ENCODE peak calls at places on chromosomes 13 and 19, in nine cellular contexts. Q is esophagus squamous epithelium; M is EL; Y is NCI-H1694; X is activated naive CD8-positive, alpha-beta T cell treated with anti-CD3 and anti-CD28 coated beads, Interleukin-2, amount 10 ng/mL, durations not matched to agents 7 days and 5 days; R is stimulated activated CD4-positive, alpha-beta T cell treated with anti-CD3 and anti-CD28 coated beads, Interleukin-1b, Interleukin-23, amount 100 ng/mL, for 4 hours; I is fibroblast of pulmonary artery; U is epithelial cell of esophagus; A is MCF 10A. H is an unnamed sample.

GRCh38 chr13:111874981-111875380 is 192.0 kb upstream of the SOX1 start:
- DNase-seq in X (no peak), Y (no peak), M (no peak), Q (no peak), A (no peak), R (no peak), U (no peak), I (no peak), H (no peak)

GRCh38 chr13:32790731-32791130 is 204.5 kb downstream of the PDS5B start:
- DNase-seq in Y (no peak), U (no peak), M (peak), A (no peak), I (no peak), X (no peak), R (no peak), Q (no peak), H (peak)

GRCh38 chr19:2049741-2050348 is 1.2 kb downstream of the MKNK2 start:
- DNase-seq in I (peak), Y (no peak), X (peak), Q (no peak), U (peak), A (peak), R (peak), M (peak), H (peak)

GRCh38 chr13:26584713-26585112 is 27.2 kb downstream of the WASF3 start:
- DNase-seq in M (peak), I (peak), U (no peak), X (no peak), R (no peak), A (peak), Y (no peak), Q (no peak), H (peak)

GRCh38 chr19:11091343-11092153 is 2.3 kb downstream of the LDLR start:
- DNase-seq in A (peak), I (peak), U (peak), X (no peak), Q (no peak), R (no peak), Y (no peak), M (peak), H (no peak)

GRCh38 chr13:21240586-21240985 is 64.1 kb downstream of the MRPL57 start:
- DNase-seq in I (peak), Y (no peak), A (peak), X (no peak), U (peak), Q (no peak), M (peak), R (no peak), H (peak)

GRCh38 chr13:109481046-109481445 is 305.3 kb downstream of the IRS2 start:
- DNase-seq in Q (no peak), M (peak), I (peak), X (no peak), R (no peak), Y (no peak), U (no peak), A (no peak), H (no peak)

GRCh38 chr19:53553865-53554791 is 16.2 kb downstream of the ZNF331 start:
- DNase-seq in A (peak), X (peak), U (peak), Q (peak), I (peak), R (peak), M (peak), Y (no peak), H (peak)

GRCh38 chr13:77222909-77223308 is 104.0 kb downstream of the MYCBP2 start:
- DNase-seq in Y (no peak), R (no peak), I (no peak), A (no peak), X (no peak), M (no peak), Q (no peak), U (no peak), H (no peak)

GRCh38 chr19:16040642-16041041 is 35.7 kb upstream of the TPM4 start:
- DNase-seq in I (peak), U (peak), R (no peak), Y (no peak), M (peak), A (no peak), X (no peak), Q (no peak), H (no peak)